ENCODE peak calls at places on chromosome 10, in seven cellular contexts. One of them, this sample, is unnamed.
A peak's percentile ranks its signal among the peaks of the same experiment; 100 is the strongest.

GRCh38 chr10:96309631-96310358 is 5.6 kb downstream of the DNTT start:
- DNase-seq in iPS-NIHi11: peak; percentile 77
- DNase-seq in activated naive CD8-positive, alpha-beta T cell treated with anti-CD3 and anti-CD28 coated beads, Interleukin-2, amount 50 U/mL, for 24 hours: no peak
- DNase-seq in cerebellar cortex: no peak
- DNase-seq in effector memory CD8-positive, alpha-beta T cell: no peak
- DNase-seq in G401: no peak
- DNase-seq in stimulated activated CD8-positive, alpha-beta memory T cell treated with anti-CD3 and anti-CD28 coated beads, Interleukin-15, amount 100 ng/mL, for 1 hour: no peak
- DNase-seq in this sample: no peak

GRCh38 chr10:103139803-103140202 is 53.3 kb downstream of the NT5C2 start:
- DNase-seq in activated naive CD8-positive, alpha-beta T cell treated with anti-CD3 and anti-CD28 coated beads, Interleukin-2, amount 50 U/mL, for 24 hours: no peak
- DNase-seq in cerebellar cortex: no peak
- DNase-seq in G401: no peak
- DNase-seq in stimulated activated CD8-positive, alpha-beta memory T cell treated with anti-CD3 and anti-CD28 coated beads, Interleukin-15, amount 100 ng/mL, for 1 hour: no peak
- DNase-seq in effector memory CD8-positive, alpha-beta T cell: no peak
- DNase-seq in iPS-NIHi11: no peak
- DNase-seq in this sample: no peak

GRCh38 chr10:97888641-97889262 is 39.1 kb downstream of the GOLGA7B start:
- DNase-seq in cerebellar cortex: no peak
- DNase-seq in iPS-NIHi11: peak; percentile 78
- DNase-seq in effector memory CD8-positive, alpha-beta T cell: no peak
- DNase-seq in activated naive CD8-positive, alpha-beta T cell treated with anti-CD3 and anti-CD28 coated beads, Interleukin-2, amount 50 U/mL, for 24 hours: peak; percentile 27
- DNase-seq in stimulated activated CD8-positive, alpha-beta memory T cell treated with anti-CD3 and anti-CD28 coated beads, Interleukin-15, amount 100 ng/mL, for 1 hour: no peak
- DNase-seq in G401: no peak
- DNase-seq in this sample: no peak

GRCh38 chr10:119135517-119135890 is 30.0 kb downstream of the SFXN4 start:
- DNase-seq in G401: no peak
- DNase-seq in effector memory CD8-positive, alpha-beta T cell: no peak
- DNase-seq in stimulated activated CD8-positive, alpha-beta memory T cell treated with anti-CD3 and anti-CD28 coated beads, Interleukin-15, amount 100 ng/mL, for 1 hour: no peak
- DNase-seq in activated naive CD8-positive, alpha-beta T cell treated with anti-CD3 and anti-CD28 coated beads, Interleukin-2, amount 50 U/mL, for 24 hours: no peak
- DNase-seq in iPS-NIHi11: no peak
- DNase-seq in cerebellar cortex: no peak
- DNase-seq in this sample: no peak

GRCh38 chr10:24374134-24374915 is 165.4 kb downstream of the KIAA1217 start:
- DNase-seq in G401: no peak
- DNase-seq in activated naive CD8-positive, alpha-beta T cell treated with anti-CD3 and anti-CD28 coated beads, Interleukin-2, amount 50 U/mL, for 24 hours: no peak
- DNase-seq in effector memory CD8-positive, alpha-beta T cell: no peak
- DNase-seq in stimulated activated CD8-positive, alpha-beta memory T cell treated with anti-CD3 and anti-CD28 coated beads, Interleukin-15, amount 100 ng/mL, for 1 hour: no peak
- DNase-seq in cerebellar cortex: no peak
- DNase-seq in iPS-NIHi11: no peak
- DNase-seq in this sample: no peak

GRCh38 chr10:75035975-75036708 is 75.3 kb upstream of the SAMD8 start:
- DNase-seq in iPS-NIHi11: no peak
- DNase-seq in cerebellar cortex: no peak
- DNase-seq in activated naive CD8-positive, alpha-beta T cell treated with anti-CD3 and anti-CD28 coated beads, Interleukin-2, amount 50 U/mL, for 24 hours: peak; percentile 69
- DNase-seq in effector memory CD8-positive, alpha-beta T cell: no peak
- DNase-seq in G401: no peak
- DNase-seq in stimulated activated CD8-positive, alpha-beta memory T cell treated with anti-CD3 and anti-CD28 coated beads, Interleukin-15, amount 100 ng/mL, for 1 hour: no peak
- DNase-seq in this sample: peak; percentile 80

GRCh38 chr10:818526-819220 is 112.8 kb downstream of the LARP4B start:
- DNase-seq in cerebellar cortex: peak; percentile 90
- DNase-seq in G401: peak; percentile 91
- DNase-seq in activated naive CD8-positive, alpha-beta T cell treated with anti-CD3 and anti-CD28 coated beads, Interleukin-2, amount 50 U/mL, for 24 hours: no peak
- DNase-seq in iPS-NIHi11: no peak
- DNase-seq in effector memory CD8-positive, alpha-beta T cell: no peak
- DNase-seq in stimulated activated CD8-positive, alpha-beta memory T cell treated with anti-CD3 and anti-CD28 coated beads, Interleukin-15, amount 100 ng/mL, for 1 hour: no peak
- DNase-seq in this sample: peak; percentile 35

GRCh38 chr10:1715821-1716220 is 21.5 kb downstream of the ADARB2 start:
- DNase-seq in cerebellar cortex: no peak
- DNase-seq in activated naive CD8-positive, alpha-beta T cell treated with anti-CD3 and anti-CD28 coated beads, Interleukin-2, amount 50 U/mL, for 24 hours: peak; percentile 29
- DNase-seq in effector memory CD8-positive, alpha-beta T cell: no peak
- DNase-seq in iPS-NIHi11: peak; percentile 68
- DNase-seq in G401: no peak
- DNase-seq in stimulated activated CD8-positive, alpha-beta memory T cell treated with anti-CD3 and anti-CD28 coated beads, Interleukin-15, amount 100 ng/mL, for 1 hour: no peak
- DNase-seq in this sample: no peak

GRCh38 chr10:22246680-22247391 is 29.0 kb upstream of the EBLN1 start:
- DNase-seq in activated naive CD8-positive, alpha-beta T cell treated with anti-CD3 and anti-CD28 coated beads, Interleukin-2, amount 50 U/mL, for 24 hours: no peak
- DNase-seq in G401: no peak
- DNase-seq in stimulated activated CD8-positive, alpha-beta memory T cell treated with anti-CD3 and anti-CD28 coated beads, Interleukin-15, amount 100 ng/mL, for 1 hour: no peak
- DNase-seq in cerebellar cortex: no peak
- DNase-seq in effector memory CD8-positive, alpha-beta T cell: no peak
- DNase-seq in iPS-NIHi11: no peak
- DNase-seq in this sample: no peak

GRCh38 chr10:124265391-124265745 is 153.4 kb downstream of the OAT start:
- DNase-seq in stimulated activated CD8-positive, alpha-beta memory T cell treated with anti-CD3 and anti-CD28 coated beads, Interleukin-15, amount 100 ng/mL, for 1 hour: no peak
- DNase-seq in iPS-NIHi11: no peak
- DNase-seq in effector memory CD8-positive, alpha-beta T cell: no peak
- DNase-seq in activated naive CD8-positive, alpha-beta T cell treated with anti-CD3 and anti-CD28 coated beads, Interleukin-2, amount 50 U/mL, for 24 hours: no peak
- DNase-seq in cerebellar cortex: no peak
- DNase-seq in G401: no peak
- DNase-seq in this sample: no peak

GRCh38 chr10:114404171-114405010 is at the start of gene AFAP1L2:
- DNase-seq in activated naive CD8-positive, alpha-beta T cell treated with anti-CD3 and anti-CD28 coated beads, Interleukin-2, amount 50 U/mL, for 24 hours: no peak
- DNase-seq in cerebellar cortex: peak; percentile 31
- DNase-seq in G401: peak; percentile 47
- DNase-seq in iPS-NIHi11: peak; percentile 70
- DNase-seq in stimulated activated CD8-positive, alpha-beta memory T cell treated with anti-CD3 and anti-CD28 coated beads, Interleukin-15, amount 100 ng/mL, for 1 hour: no peak
- DNase-seq in effector memory CD8-positive, alpha-beta T cell: no peak
- DNase-seq in this sample: no peak

GRCh38 chr10:122368502-122369254 is 5.8 kb upstream of the PLEKHA1 start:
- DNase-seq in G401: no peak
- DNase-seq in activated naive CD8-positive, alpha-beta T cell treated with anti-CD3 and anti-CD28 coated beads, Interleukin-2, amount 50 U/mL, for 24 hours: no peak
- DNase-seq in iPS-NIHi11: no peak
- DNase-seq in effector memory CD8-positive, alpha-beta T cell: no peak
- DNase-seq in cerebellar cortex: no peak
- DNase-seq in stimulated activated CD8-positive, alpha-beta memory T cell treated with anti-CD3 and anti-CD28 coated beads, Interleukin-15, amount 100 ng/mL, for 1 hour: no peak
- DNase-seq in this sample: no peak

GRCh38 chr10:78349165-78349516 is 315.5 kb downstream of the RPS24 start:
- DNase-seq in stimulated activated CD8-positive, alpha-beta memory T cell treated with anti-CD3 and anti-CD28 coated beads, Interleukin-15, amount 100 ng/mL, for 1 hour: no peak
- DNase-seq in effector memory CD8-positive, alpha-beta T cell: no peak
- DNase-seq in cerebellar cortex: no peak
- DNase-seq in activated naive CD8-positive, alpha-beta T cell treated with anti-CD3 and anti-CD28 coated beads, Interleukin-2, amount 50 U/mL, for 24 hours: no peak
- DNase-seq in iPS-NIHi11: no peak
- DNase-seq in G401: no peak
- DNase-seq in this sample: no peak

GRCh38 chr10:122331615-122332446 is 42.7 kb upstream of the PLEKHA1 start:
- DNase-seq in effector memory CD8-positive, alpha-beta T cell: no peak
- DNase-seq in cerebellar cortex: no peak
- DNase-seq in G401: no peak
- DNase-seq in iPS-NIHi11: no peak
- DNase-seq in activated naive CD8-positive, alpha-beta T cell treated with anti-CD3 and anti-CD28 coated beads, Interleukin-2, amount 50 U/mL, for 24 hours: no peak
- DNase-seq in stimulated activated CD8-positive, alpha-beta memory T cell treated with anti-CD3 and anti-CD28 coated beads, Interleukin-15, amount 100 ng/mL, for 1 hour: no peak
- DNase-seq in this sample: no peak

GRCh38 chr10:119725550-119726290 is at the start of gene INPP5F:
- DNase-seq in G401: peak; percentile 100
- DNase-seq in iPS-NIHi11: peak; percentile 100
- DNase-seq in effector memory CD8-positive, alpha-beta T cell: peak; percentile 97
- DNase-seq in stimulated activated CD8-positive, alpha-beta memory T cell treated with anti-CD3 and anti-CD28 coated beads, Interleukin-15, amount 100 ng/mL, for 1 hour: peak; percentile 98
- DNase-seq in cerebellar cortex: peak; percentile 99
- DNase-seq in activated naive CD8-positive, alpha-beta T cell treated with anti-CD3 and anti-CD28 coated beads, Interleukin-2, amount 50 U/mL, for 24 hours: peak; percentile 100
- DNase-seq in this sample: peak; percentile 96

GRCh38 chr10:35369049-35369760 is 32.9 kb downstream of the CCNY start:
- DNase-seq in cerebellar cortex: no peak
- DNase-seq in stimulated activated CD8-positive, alpha-beta memory T cell treated with anti-CD3 and anti-CD28 coated beads, Interleukin-15, amount 100 ng/mL, for 1 hour: no peak
- DNase-seq in G401: no peak
- DNase-seq in iPS-NIHi11: no peak
- DNase-seq in activated naive CD8-positive, alpha-beta T cell treated with anti-CD3 and anti-CD28 coated beads, Interleukin-2, amount 50 U/mL, for 24 hours: no peak
- DNase-seq in effector memory CD8-positive, alpha-beta T cell: no peak
- DNase-seq in this sample: no peak

GRCh38 chr10:89494615-89495014 is 40.8 kb downstream of the SLC16A12 start:
- DNase-seq in iPS-NIHi11: no peak
- DNase-seq in effector memory CD8-positive, alpha-beta T cell: no peak
- DNase-seq in G401: no peak
- DNase-seq in activated naive CD8-positive, alpha-beta T cell treated with anti-CD3 and anti-CD28 coated beads, Interleukin-2, amount 50 U/mL, for 24 hours: no peak
- DNase-seq in cerebellar cortex: no peak
- DNase-seq in stimulated activated CD8-positive, alpha-beta memory T cell treated with anti-CD3 and anti-CD28 coated beads, Interleukin-15, amount 100 ng/mL, for 1 hour: no peak
- DNase-seq in this sample: no peak